ENCODE peak calls at places on chromosomes 16 and 17, in ten cellular contexts. One of them, this sample, is unnamed. For H3K4me1, the result is how much of the 10 kb centered on the place peaks cover.

GRCh38 chr17:82666931-82667667 is 18.9 kb upstream of the WDR45B start:
- DNase-seq in spleen: no peak
- DNase-seq in mesenchymal stem cell: no peak
- DNase-seq in A549: no peak
- DNase-seq in upper lobe of right lung: no peak
- DNase-seq in endothelial cell of umbilical vein: no peak
- DNase-seq in left ventricle myocardium inferior: no peak
- DNase-seq in heart left ventricle: no peak
- DNase-seq in CD8-positive, alpha-beta memory T cell: no peak
- DNase-seq in neural progenitor cell: no peak
- DNase-seq in this sample: no peak

GRCh38 chr16:88499836-88500251 is 46.8 kb downstream of the ZFPM1 start:
- DNase-seq in heart left ventricle: no peak
- DNase-seq in neural progenitor cell: no peak
- DNase-seq in A549: no peak
- DNase-seq in mesenchymal stem cell: no peak
- DNase-seq in CD8-positive, alpha-beta memory T cell: no peak
- DNase-seq in spleen: no peak
- DNase-seq in endothelial cell of umbilical vein: peak
- DNase-seq in upper lobe of right lung: no peak
- DNase-seq in left ventricle myocardium inferior: no peak
- DNase-seq in this sample: no peak

GRCh38 chr17:80512233-80512632 is 32.4 kb upstream of the RPTOR start:
- DNase-seq in CD8-positive, alpha-beta memory T cell: no peak
- DNase-seq in endothelial cell of umbilical vein: no peak
- DNase-seq in neural progenitor cell: no peak
- DNase-seq in A549: peak
- DNase-seq in heart left ventricle: no peak
- DNase-seq in left ventricle myocardium inferior: no peak
- DNase-seq in upper lobe of right lung: no peak
- DNase-seq in spleen: no peak
- DNase-seq in mesenchymal stem cell: peak
- DNase-seq in this sample: peak

GRCh38 chr17:37610971-37611370 is 1.8 kb upstream of the SYNRG start:
- DNase-seq in neural progenitor cell: peak
- DNase-seq in mesenchymal stem cell: peak
- DNase-seq in endothelial cell of umbilical vein: no peak
- DNase-seq in heart left ventricle: no peak
- DNase-seq in spleen: no peak
- DNase-seq in left ventricle myocardium inferior: no peak
- DNase-seq in A549: no peak
- DNase-seq in upper lobe of right lung: no peak
- DNase-seq in CD8-positive, alpha-beta memory T cell: no peak
- DNase-seq in this sample: no peak

GRCh38 chr16:84308120-84308519 is 13.4 kb downstream of the WFDC1 start:
- DNase-seq in mesenchymal stem cell: peak
- DNase-seq in neural progenitor cell: peak
- DNase-seq in CD8-positive, alpha-beta memory T cell: no peak
- DNase-seq in heart left ventricle: peak
- DNase-seq in spleen: peak
- DNase-seq in upper lobe of right lung: peak
- DNase-seq in endothelial cell of umbilical vein: peak
- DNase-seq in left ventricle myocardium inferior: peak
- DNase-seq in A549: peak
- DNase-seq in this sample: peak

GRCh38 chr16:30637952-30638351 is 12.8 kb upstream of the PRR14 start:
- DNase-seq in left ventricle myocardium inferior: no peak
- DNase-seq in mesenchymal stem cell: peak
- DNase-seq in upper lobe of right lung: no peak
- DNase-seq in heart left ventricle: no peak
- DNase-seq in A549: peak
- DNase-seq in CD8-positive, alpha-beta memory T cell: no peak
- DNase-seq in neural progenitor cell: peak
- DNase-seq in spleen: no peak
- DNase-seq in endothelial cell of umbilical vein: peak
- DNase-seq in this sample: peak

GRCh38 chr16:47880653-47881052 is 275.1 kb downstream of the ABCC12 start:
- DNase-seq in CD8-positive, alpha-beta memory T cell: no peak
- DNase-seq in neural progenitor cell: no peak
- DNase-seq in spleen: no peak
- DNase-seq in A549: no peak
- DNase-seq in left ventricle myocardium inferior: no peak
- DNase-seq in upper lobe of right lung: no peak
- DNase-seq in heart left ventricle: no peak
- DNase-seq in endothelial cell of umbilical vein: no peak
- DNase-seq in mesenchymal stem cell: no peak
- DNase-seq in this sample: no peak

GRCh38 chr16:55482056-55482455 is 3.1 kb downstream of the MMP2 start:
- DNase-seq in neural progenitor cell: no peak
- DNase-seq in CD8-positive, alpha-beta memory T cell: no peak
- DNase-seq in heart left ventricle: no peak
- DNase-seq in spleen: no peak
- DNase-seq in A549: no peak
- DNase-seq in upper lobe of right lung: no peak
- DNase-seq in mesenchymal stem cell: no peak
- DNase-seq in left ventricle myocardium inferior: no peak
- DNase-seq in endothelial cell of umbilical vein: no peak
- DNase-seq in this sample: peak

DNA sequence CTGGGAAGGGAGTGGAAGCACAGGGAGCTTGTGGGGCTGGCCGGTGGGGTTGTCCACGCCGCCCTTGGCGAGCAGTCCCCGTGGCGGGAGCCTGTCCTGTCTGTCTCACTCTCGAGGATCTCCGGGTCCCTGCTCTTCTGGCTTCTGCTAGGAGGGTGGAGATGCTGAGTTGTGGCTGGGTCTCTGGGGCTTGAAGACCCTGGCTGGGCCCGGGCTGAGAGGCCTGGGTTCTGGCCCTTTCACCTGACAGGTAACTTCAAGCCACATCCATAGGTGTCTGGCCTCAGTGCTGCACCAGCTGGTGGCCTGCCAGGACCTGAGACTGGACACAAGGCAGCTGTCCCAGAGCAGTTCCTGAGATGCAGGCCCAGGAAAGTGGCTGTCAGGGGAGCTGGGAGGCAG is 46.7 kb downstream of the PRMT7 start:
- DNase-seq in spleen: no peak
- DNase-seq in CD8-positive, alpha-beta memory T cell: no peak
- DNase-seq in upper lobe of right lung: no peak
- DNase-seq in heart left ventricle: no peak
- DNase-seq in A549: no peak
- DNase-seq in left ventricle myocardium inferior: no peak
- DNase-seq in neural progenitor cell: no peak
- DNase-seq in endothelial cell of umbilical vein: no peak
- DNase-seq in mesenchymal stem cell: no peak
- DNase-seq in this sample: no peak
- H3K4me1 ChIP-seq in spleen: under half
- H3K4me1 ChIP-seq in CD8-positive, alpha-beta memory T cell: under half
- H3K4me1 ChIP-seq in upper lobe of right lung: under half
- H3K4me1 ChIP-seq in heart left ventricle: under half
- H3K4me1 ChIP-seq in A549: under half
- H3K4me1 ChIP-seq in left ventricle myocardium inferior: under half
- H3K4me1 ChIP-seq in neural progenitor cell: under half
- H3K4me1 ChIP-seq in endothelial cell of umbilical vein: under half
- H3K4me1 ChIP-seq in mesenchymal stem cell: under half
- H3K4me1 ChIP-seq in this sample: under half

GRCh38 chr17:19284005-19284959 is 47.1 kb downstream of the EPN2 start:
- DNase-seq in heart left ventricle: no peak
- DNase-seq in neural progenitor cell: no peak
- DNase-seq in mesenchymal stem cell: no peak
- DNase-seq in CD8-positive, alpha-beta memory T cell: no peak
- DNase-seq in left ventricle myocardium inferior: no peak
- DNase-seq in upper lobe of right lung: no peak
- DNase-seq in A549: no peak
- DNase-seq in endothelial cell of umbilical vein: peak
- DNase-seq in spleen: peak
- DNase-seq in this sample: no peak

GRCh38 chr17:19286751-19287341 is 49.7 kb downstream of the EPN2 start:
- DNase-seq in left ventricle myocardium inferior: no peak
- DNase-seq in neural progenitor cell: no peak
- DNase-seq in spleen: peak
- DNase-seq in CD8-positive, alpha-beta memory T cell: no peak
- DNase-seq in A549: no peak
- DNase-seq in heart left ventricle: no peak
- DNase-seq in endothelial cell of umbilical vein: no peak
- DNase-seq in upper lobe of right lung: no peak
- DNase-seq in mesenchymal stem cell: no peak
- DNase-seq in this sample: no peak

GRCh38 chr17:19287651-19288050 is 50.5 kb downstream of the EPN2 start:
- DNase-seq in spleen: peak
- DNase-seq in endothelial cell of umbilical vein: no peak
- DNase-seq in neural progenitor cell: no peak
- DNase-seq in A549: no peak
- DNase-seq in mesenchymal stem cell: no peak
- DNase-seq in heart left ventricle: no peak
- DNase-seq in left ventricle myocardium inferior: no peak
- DNase-seq in CD8-positive, alpha-beta memory T cell: no peak
- DNase-seq in upper lobe of right lung: no peak
- DNase-seq in this sample: no peak

GRCh38 chr17:19288453-19288852 is 51.3 kb downstream of the EPN2 start:
- DNase-seq in neural progenitor cell: peak
- DNase-seq in heart left ventricle: no peak
- DNase-seq in A549: no peak
- DNase-seq in spleen: peak
- DNase-seq in left ventricle myocardium inferior: no peak
- DNase-seq in CD8-positive, alpha-beta memory T cell: no peak
- DNase-seq in mesenchymal stem cell: no peak
- DNase-seq in endothelial cell of umbilical vein: no peak
- DNase-seq in upper lobe of right lung: no peak
- DNase-seq in this sample: peak

DNA sequence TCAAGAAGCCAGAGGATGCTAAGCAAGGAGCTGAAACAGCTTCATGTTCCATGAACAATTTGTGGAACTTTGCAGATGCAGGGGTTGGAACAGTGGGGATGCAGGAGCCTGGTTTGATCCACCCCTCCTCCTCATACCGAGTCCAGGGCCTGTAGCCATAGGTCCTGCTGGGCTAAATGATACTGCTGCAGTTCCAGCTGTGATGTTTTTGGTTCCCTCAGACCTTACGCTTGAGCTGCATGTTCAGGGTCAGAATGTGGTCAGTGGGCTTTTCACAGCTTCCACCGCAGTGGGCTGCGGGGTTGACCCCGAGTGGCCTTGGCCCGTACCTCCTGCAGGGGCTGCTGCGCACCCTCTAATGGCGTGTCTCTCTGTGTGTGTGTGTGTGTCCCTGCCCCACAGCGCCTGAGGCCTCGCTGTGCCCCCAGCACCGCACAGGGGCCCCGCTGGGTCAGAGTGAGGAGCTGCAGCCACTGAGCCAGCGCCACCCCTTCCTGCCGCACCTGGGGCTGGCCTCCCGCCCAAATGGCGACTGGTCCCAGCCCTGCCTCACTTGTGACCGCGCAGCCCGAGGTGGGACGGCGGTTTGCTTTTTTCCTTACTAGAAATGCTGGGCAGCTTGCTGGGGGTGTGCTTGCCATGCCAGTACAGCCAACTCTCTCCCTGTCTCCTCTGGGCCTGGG is 48.2 kb downstream of the EPN2 start:
- DNase-seq in left ventricle myocardium inferior: no peak
- DNase-seq in spleen: peak
- DNase-seq in CD8-positive, alpha-beta memory T cell: no peak
- DNase-seq in upper lobe of right lung: no peak
- DNase-seq in A549: no peak
- DNase-seq in mesenchymal stem cell: no peak
- DNase-seq in endothelial cell of umbilical vein: no peak
- DNase-seq in heart left ventricle: no peak
- DNase-seq in neural progenitor cell: no peak
- DNase-seq in this sample: no peak
- H3K27ac ChIP-seq in left ventricle myocardium inferior: peak
- H3K27ac ChIP-seq in spleen: no peak
- H3K27ac ChIP-seq in CD8-positive, alpha-beta memory T cell: no peak
- H3K27ac ChIP-seq in upper lobe of right lung: no peak
- H3K27ac ChIP-seq in A549: no peak
- H3K27ac ChIP-seq in mesenchymal stem cell: no peak
- H3K27ac ChIP-seq in endothelial cell of umbilical vein: no peak
- H3K27ac ChIP-seq in heart left ventricle: no peak
- H3K27ac ChIP-seq in neural progenitor cell: no peak
- H3K27ac ChIP-seq in this sample: no peak

GRCh38 chr16:87436225-87437172 is 44.4 kb downstream of the MAP1LC3B start:
- DNase-seq in heart left ventricle: no peak
- DNase-seq in spleen: no peak
- DNase-seq in mesenchymal stem cell: peak
- DNase-seq in neural progenitor cell: no peak
- DNase-seq in A549: no peak
- DNase-seq in endothelial cell of umbilical vein: no peak
- DNase-seq in upper lobe of right lung: no peak
- DNase-seq in left ventricle myocardium inferior: no peak
- DNase-seq in CD8-positive, alpha-beta memory T cell: peak
- DNase-seq in this sample: no peak

GRCh38 chr16:87437911-87438610 is 45.9 kb downstream of the MAP1LC3B start:
- DNase-seq in left ventricle myocardium inferior: no peak
- DNase-seq in spleen: no peak
- DNase-seq in endothelial cell of umbilical vein: no peak
- DNase-seq in A549: no peak
- DNase-seq in upper lobe of right lung: no peak
- DNase-seq in mesenchymal stem cell: peak
- DNase-seq in CD8-positive, alpha-beta memory T cell: no peak
- DNase-seq in neural progenitor cell: no peak
- DNase-seq in heart left ventricle: no peak
- DNase-seq in this sample: no peak

GRCh38 chr16:87437327-87437726 is 45.2 kb downstream of the MAP1LC3B start:
- DNase-seq in left ventricle myocardium inferior: no peak
- DNase-seq in A549: no peak
- DNase-seq in neural progenitor cell: no peak
- DNase-seq in spleen: no peak
- DNase-seq in CD8-positive, alpha-beta memory T cell: no peak
- DNase-seq in upper lobe of right lung: no peak
- DNase-seq in mesenchymal stem cell: no peak
- DNase-seq in endothelial cell of umbilical vein: no peak
- DNase-seq in heart left ventricle: no peak
- DNase-seq in this sample: no peak

GRCh38 chr16:87434146-87434667 is 42.1 kb downstream of the MAP1LC3B start:
- DNase-seq in heart left ventricle: no peak
- DNase-seq in endothelial cell of umbilical vein: no peak
- DNase-seq in upper lobe of right lung: no peak
- DNase-seq in CD8-positive, alpha-beta memory T cell: no peak
- DNase-seq in mesenchymal stem cell: no peak
- DNase-seq in neural progenitor cell: no peak
- DNase-seq in spleen: no peak
- DNase-seq in A549: no peak
- DNase-seq in left ventricle myocardium inferior: no peak
- DNase-seq in this sample: no peak

DNA sequence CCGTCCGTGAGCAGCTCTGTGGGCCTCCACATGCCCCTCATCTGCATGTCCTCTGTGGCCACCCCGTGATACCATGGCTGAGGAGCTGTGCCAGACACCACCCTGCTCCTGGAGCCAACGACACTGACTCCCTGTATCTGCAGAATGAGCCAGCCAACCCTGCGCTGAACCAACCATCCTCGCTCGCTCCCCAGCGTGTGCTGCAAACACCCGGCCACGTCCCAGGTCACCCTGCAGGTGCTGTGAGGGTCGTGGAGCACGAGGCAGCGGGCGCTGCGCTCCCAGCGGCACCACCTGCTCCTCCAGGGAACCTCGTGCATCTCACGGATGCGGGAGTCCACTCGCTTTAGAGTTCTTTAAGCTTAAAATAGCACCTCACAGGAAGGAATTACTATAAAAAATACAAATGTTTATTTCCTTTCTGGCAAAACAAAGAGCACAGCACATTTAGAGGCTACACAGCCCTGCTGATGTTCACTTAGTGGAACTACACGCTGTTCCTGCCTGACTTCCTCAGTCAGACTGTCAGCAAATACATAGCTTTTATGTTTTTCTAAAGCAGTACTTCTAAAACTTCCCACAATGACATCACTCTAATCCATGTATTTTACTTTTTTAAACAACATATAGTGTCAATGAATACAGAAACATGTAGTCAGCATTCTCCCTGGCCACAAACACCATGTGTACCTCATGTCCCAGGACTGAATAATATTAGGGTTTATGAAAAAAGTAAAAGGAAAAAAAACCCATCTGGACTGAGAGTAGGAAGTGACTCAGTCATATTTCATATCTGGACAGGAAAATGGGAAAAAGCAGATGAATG is 43.5 kb downstream of the MAP1LC3B start:
- DNase-seq in neural progenitor cell: no peak
- DNase-seq in endothelial cell of umbilical vein: peak
- DNase-seq in left ventricle myocardium inferior: no peak
- DNase-seq in upper lobe of right lung: no peak
- DNase-seq in mesenchymal stem cell: peak
- DNase-seq in CD8-positive, alpha-beta memory T cell: peak
- DNase-seq in A549: no peak
- DNase-seq in spleen: no peak
- DNase-seq in heart left ventricle: no peak
- DNase-seq in this sample: peak
- H3K4me3 ChIP-seq in neural progenitor cell: no peak
- H3K4me3 ChIP-seq in endothelial cell of umbilical vein: peak
- H3K4me3 ChIP-seq in left ventricle myocardium inferior: peak
- H3K4me3 ChIP-seq in upper lobe of right lung: no peak
- H3K4me3 ChIP-seq in mesenchymal stem cell: peak
- H3K4me3 ChIP-seq in CD8-positive, alpha-beta memory T cell: no peak
- H3K4me3 ChIP-seq in A549: no peak
- H3K4me3 ChIP-seq in spleen: no peak
- H3K4me3 ChIP-seq in heart left ventricle: no peak
- H3K4me3 ChIP-seq in this sample: no peak

DNA sequence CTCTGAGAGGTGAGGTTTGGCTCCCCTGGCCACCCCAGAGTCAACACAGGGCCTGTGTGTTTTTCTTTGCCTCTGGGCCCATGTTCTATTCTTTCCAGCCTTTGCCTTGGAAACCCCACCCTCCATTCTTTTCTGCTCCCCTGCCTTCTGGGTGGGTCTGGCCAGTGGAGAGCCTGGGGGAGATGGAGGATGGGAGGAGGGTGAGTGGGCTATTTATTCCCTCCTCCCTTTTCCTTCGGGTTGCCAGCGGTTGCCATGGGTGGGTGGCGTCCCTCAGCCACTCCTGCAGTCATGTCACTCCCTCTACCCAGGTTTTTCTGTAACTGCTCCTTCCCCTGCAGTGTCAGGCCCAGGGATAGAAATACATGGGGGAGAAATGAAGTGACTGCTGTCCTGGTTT is 15.5 kb downstream of the CMIP start:
- DNase-seq in heart left ventricle: no peak
- DNase-seq in CD8-positive, alpha-beta memory T cell: no peak
- DNase-seq in upper lobe of right lung: no peak
- DNase-seq in A549: no peak
- DNase-seq in left ventricle myocardium inferior: no peak
- DNase-seq in neural progenitor cell: no peak
- DNase-seq in mesenchymal stem cell: no peak
- DNase-seq in spleen: no peak
- DNase-seq in endothelial cell of umbilical vein: no peak
- DNase-seq in this sample: peak
- H3K4me1 ChIP-seq in heart left ventricle: under half
- H3K4me1 ChIP-seq in CD8-positive, alpha-beta memory T cell: under half
- H3K4me1 ChIP-seq in upper lobe of right lung: half or more
- H3K4me1 ChIP-seq in A549: half or more
- H3K4me1 ChIP-seq in left ventricle myocardium inferior: under half
- H3K4me1 ChIP-seq in neural progenitor cell: under half
- H3K4me1 ChIP-seq in mesenchymal stem cell: under half
- H3K4me1 ChIP-seq in spleen: under half
- H3K4me1 ChIP-seq in endothelial cell of umbilical vein: under half
- H3K4me1 ChIP-seq in this sample: under half

This sample was measured in SJSA1.